ENCODE peak calls at places on chromosomes 3 and 15, in four cellular contexts. S, N, D and H are unnamed samples.

GRCh38 chr15:42465520-42466259 is 25.3 kb downstream of the ZNF106 start:
- DNase-seq in N (no peak), D (no peak), S (no peak), H (no peak)

GRCh38 chr3:194727435-194728128 is 41.9 kb downstream of the FAM43A start:
- DNase-seq in D (no peak), N (no peak), S (no peak), H (no peak)

GRCh38 chr3:21620511-21621395 is 130.3 kb downstream of the ZNF385D start:
- DNase-seq in S (no peak), D (no peak), N (no peak), H (no peak)

GRCh38 chr3:179272385-179272784 is 21.5 kb upstream of the KCNMB3 start:
- DNase-seq in S (peak; percentile 6), N (no peak), D (no peak), H (no peak)

GRCh38 chr15:19973718-19974117 is 567.9 kb downstream of the GOLGA6L6 start:
- DNase-seq in S (no peak), D (no peak), N (no peak), H (no peak)

GRCh38 chr15:82986442-82986780 is 401 bp downstream of the RAMAC start:
- DNase-seq in D (peak; percentile 19), N (no peak), S (no peak), H (no peak)

GRCh38 chr3:141412936-141413354 is 44.6 kb downstream of the ZBTB38 start:
- DNase-seq in S (no peak), N (peak; percentile 44), D (peak; percentile 90), H (no peak)

GRCh38 chr3:53190659-53191058 is 29.6 kb downstream of the PRKCD start:
- DNase-seq in D (no peak), S (no peak), N (no peak), H (no peak)

GRCh38 chr3:111589303-111590095 is 5.6 kb downstream of the ZBED2 start:
- DNase-seq in S (no peak), N (no peak), D (no peak), H (no peak)

GRCh38 chr3:112395166-112395894 is 62.4 kb downstream of the CD200 start:
- DNase-seq in N (no peak), D (no peak), S (peak; percentile 27), H (no peak)

GRCh38 chr15:69893863-69894262 is 203.9 kb downstream of the TLE3 start:
- DNase-seq in S (peak; percentile 15), D (peak; percentile 13), N (no peak), H (peak; percentile 30)